ENCODE peak calls at places on chromosomes 12 and 14, in seven cellular contexts. One of them, this sample, is unnamed.
A peak's percentile ranks its signal among the peaks of the same experiment; 100 is the strongest.

GRCh38 chr14:73237219-73237785 is at the start of gene PAPLN:
- DNase-seq in erythroblast: peak; percentile 46
- DNase-seq in neural progenitor cell: peak; percentile 61
- DNase-seq in substantia nigra: no peak
- DNase-seq in RWPE1: peak; percentile 44
- DNase-seq in aorta: no peak
- DNase-seq in D341Med: peak; percentile 63
- DNase-seq in this sample: no peak

GRCh38 chr14:96586921-96587822 is 85.0 kb downstream of the PAPOLA start:
- DNase-seq in substantia nigra: no peak
- DNase-seq in D341Med: no peak
- DNase-seq in aorta: no peak
- DNase-seq in RWPE1: no peak
- DNase-seq in erythroblast: no peak
- DNase-seq in neural progenitor cell: no peak
- DNase-seq in this sample: no peak

GRCh38 chr12:96064966-96065365 is 29.6 kb upstream of the LTA4H start:
- DNase-seq in substantia nigra: no peak
- DNase-seq in RWPE1: no peak
- DNase-seq in erythroblast: no peak
- DNase-seq in aorta: no peak
- DNase-seq in neural progenitor cell: no peak
- DNase-seq in D341Med: no peak
- DNase-seq in this sample: no peak

GRCh38 chr12:52190860-52191729 is 719 bp downstream of the KRT80 start:
- DNase-seq in erythroblast: no peak
- DNase-seq in aorta: no peak
- DNase-seq in neural progenitor cell: no peak
- DNase-seq in RWPE1: no peak
- DNase-seq in substantia nigra: no peak
- DNase-seq in D341Med: no peak
- DNase-seq in this sample: no peak

GRCh38 chr14:68510951-68511726 is 281.7 kb downstream of the ZFP36L1 start:
- DNase-seq in substantia nigra: no peak
- DNase-seq in RWPE1: no peak
- DNase-seq in erythroblast: no peak
- DNase-seq in D341Med: no peak
- DNase-seq in aorta: no peak
- DNase-seq in neural progenitor cell: no peak
- DNase-seq in this sample: no peak

GRCh38 chr14:68518180-68518579 is 274.7 kb downstream of the ZFP36L1 start:
- DNase-seq in D341Med: no peak
- DNase-seq in neural progenitor cell: peak; percentile 64
- DNase-seq in substantia nigra: no peak
- DNase-seq in aorta: no peak
- DNase-seq in RWPE1: no peak
- DNase-seq in erythroblast: no peak
- DNase-seq in this sample: no peak

GRCh38 chr12:28941248-28941647 is 207.8 kb upstream of the FAR2 start:
- DNase-seq in RWPE1: peak; percentile 46
- DNase-seq in D341Med: no peak
- DNase-seq in neural progenitor cell: no peak
- DNase-seq in aorta: no peak
- DNase-seq in substantia nigra: no peak
- DNase-seq in erythroblast: no peak
- DNase-seq in this sample: no peak

GRCh38 chr12:96401061-96401871 is 1.0 kb upstream of the CDK17 start:
- DNase-seq in neural progenitor cell: peak; percentile 4
- DNase-seq in aorta: no peak
- DNase-seq in D341Med: peak; percentile 38
- DNase-seq in substantia nigra: peak; percentile 41
- DNase-seq in RWPE1: peak; percentile 74
- DNase-seq in erythroblast: peak; percentile 84
- DNase-seq in this sample: no peak

GRCh38 chr14:102231476-102232347 is 73.3 kb downstream of the MOK start:
- DNase-seq in RWPE1: no peak
- DNase-seq in aorta: no peak
- DNase-seq in D341Med: no peak
- DNase-seq in substantia nigra: no peak
- DNase-seq in neural progenitor cell: peak; percentile 39
- DNase-seq in erythroblast: no peak
- DNase-seq in this sample: no peak

GRCh38 chr12:71007025-71007424 is 86.5 kb upstream of the PTPRR start:
- DNase-seq in aorta: no peak
- DNase-seq in substantia nigra: no peak
- DNase-seq in D341Med: no peak
- DNase-seq in RWPE1: no peak
- DNase-seq in neural progenitor cell: no peak
- DNase-seq in erythroblast: no peak
- DNase-seq in this sample: peak; percentile 58

GRCh38 chr12:44960856-44961255 is 84.7 kb upstream of the NELL2 start:
- DNase-seq in RWPE1: no peak
- DNase-seq in erythroblast: no peak
- DNase-seq in aorta: no peak
- DNase-seq in D341Med: no peak
- DNase-seq in neural progenitor cell: peak; percentile 44
- DNase-seq in substantia nigra: no peak
- DNase-seq in this sample: no peak

GRCh38 chr12:16189849-16190248 is 87.6 kb downstream of the SLC15A5 start:
- DNase-seq in erythroblast: peak; percentile 7
- DNase-seq in D341Med: no peak
- DNase-seq in aorta: no peak
- DNase-seq in neural progenitor cell: peak; percentile 73
- DNase-seq in RWPE1: no peak
- DNase-seq in substantia nigra: no peak
- DNase-seq in this sample: no peak

GRCh38 chr14:105326891-105327694 is 12.5 kb downstream of the PACS2 start:
- DNase-seq in substantia nigra: no peak
- DNase-seq in aorta: no peak
- DNase-seq in RWPE1: no peak
- DNase-seq in neural progenitor cell: peak; percentile 61
- DNase-seq in erythroblast: no peak
- DNase-seq in D341Med: no peak
- DNase-seq in this sample: no peak

GRCh38 chr14:52650774-52651173 is 44.6 kb downstream of the ERO1A start:
- DNase-seq in aorta: no peak
- DNase-seq in neural progenitor cell: peak; percentile 8
- DNase-seq in RWPE1: no peak
- DNase-seq in substantia nigra: no peak
- DNase-seq in erythroblast: no peak
- DNase-seq in D341Med: peak; percentile 39
- DNase-seq in this sample: peak; percentile 15

GRCh38 chr12:56121204-56121870 is 3.3 kb downstream of the ZC3H10 start:
- DNase-seq in D341Med: no peak
- DNase-seq in neural progenitor cell: no peak
- DNase-seq in erythroblast: no peak
- DNase-seq in RWPE1: no peak
- DNase-seq in aorta: no peak
- DNase-seq in substantia nigra: no peak
- DNase-seq in this sample: no peak

GRCh38 chr14:70888681-70889175 is 18.5 kb upstream of the PCNX1 start:
- DNase-seq in aorta: no peak
- DNase-seq in erythroblast: no peak
- DNase-seq in D341Med: no peak
- DNase-seq in neural progenitor cell: no peak
- DNase-seq in substantia nigra: no peak
- DNase-seq in RWPE1: peak; percentile 89
- DNase-seq in this sample: no peak

GRCh38 chr12:26121841-26122680 is 2.8 kb downstream of the BHLHE41 start:
- DNase-seq in erythroblast: peak; percentile 36
- DNase-seq in substantia nigra: no peak
- DNase-seq in D341Med: peak; percentile 75
- DNase-seq in aorta: peak; percentile 60
- DNase-seq in RWPE1: no peak
- DNase-seq in neural progenitor cell: peak; percentile 74
- DNase-seq in this sample: peak; percentile 49

GRCh38 chr14:98984719-98985041 is 287.3 kb downstream of the BCL11B start:
- DNase-seq in substantia nigra: no peak
- DNase-seq in D341Med: no peak
- DNase-seq in neural progenitor cell: no peak
- DNase-seq in aorta: peak; percentile 47
- DNase-seq in RWPE1: no peak
- DNase-seq in erythroblast: peak; percentile 61
- DNase-seq in this sample: no peak

GRCh38 chr12:66963901-66964300 is 285.0 kb upstream of the GRIP1 start:
- DNase-seq in RWPE1: no peak
- DNase-seq in aorta: no peak
- DNase-seq in erythroblast: no peak
- DNase-seq in neural progenitor cell: no peak
- DNase-seq in substantia nigra: no peak
- DNase-seq in D341Med: no peak
- DNase-seq in this sample: no peak

GRCh38 chr12:12883369-12884001 is 7.9 kb upstream of the GPRC5A start:
- DNase-seq in erythroblast: no peak
- DNase-seq in RWPE1: peak; percentile 44
- DNase-seq in neural progenitor cell: no peak
- DNase-seq in aorta: no peak
- DNase-seq in D341Med: no peak
- DNase-seq in substantia nigra: no peak
- DNase-seq in this sample: no peak

GRCh38 chr12:89418228-89418910 is 66.1 kb upstream of the DUSP6 start:
- DNase-seq in substantia nigra: no peak
- DNase-seq in neural progenitor cell: no peak
- DNase-seq in aorta: peak; percentile 68
- DNase-seq in RWPE1: no peak
- DNase-seq in erythroblast: no peak
- DNase-seq in D341Med: no peak
- DNase-seq in this sample: no peak

GRCh38 chr12:80936353-80936641 is 1.4 kb downstream of the LIN7A start:
- DNase-seq in aorta: no peak
- DNase-seq in RWPE1: no peak
- DNase-seq in D341Med: peak; percentile 27
- DNase-seq in substantia nigra: no peak
- DNase-seq in neural progenitor cell: peak; percentile 68
- DNase-seq in erythroblast: no peak
- DNase-seq in this sample: peak; percentile 50

GRCh38 chr12:28550757-28551381 is 360.6 kb downstream of the CCDC91 start:
- DNase-seq in substantia nigra: no peak
- DNase-seq in aorta: no peak
- DNase-seq in neural progenitor cell: no peak
- DNase-seq in D341Med: no peak
- DNase-seq in RWPE1: peak; percentile 20
- DNase-seq in erythroblast: no peak
- DNase-seq in this sample: no peak

GRCh38 chr14:64762044-64763034 is 58.1 kb downstream of the PLEKHG3 start:
- DNase-seq in neural progenitor cell: peak; percentile 53
- DNase-seq in RWPE1: peak; percentile 87
- DNase-seq in aorta: peak; percentile 90
- DNase-seq in substantia nigra: peak; percentile 44
- DNase-seq in erythroblast: peak; percentile 93
- DNase-seq in D341Med: peak; percentile 63
- DNase-seq in this sample: peak; percentile 97

This sample was measured in BE2C.